ENCODE peak calls at places on chromosome 7, in six cellular contexts. One of them, this sample, is unnamed. For H3K36me3, H3K4me1 and H3K27me3, the result is how much of the 10 kb centered on the place peaks cover.

GRCh38 chr7:50470250-50471163 is 20.4 kb upstream of the FIGNL1 start:
- DNase-seq in psoas muscle: no peak
- DNase-seq in HAP-1: no peak
- DNase-seq in PC-3: no peak
- DNase-seq in prostate gland: no peak
- DNase-seq in GM23338: no peak
- DNase-seq in this sample: no peak

GRCh38 chr7:93409324-93409723 is 165.2 kb downstream of the CALCR start:
- DNase-seq in psoas muscle: no peak
- DNase-seq in HAP-1: no peak
- DNase-seq in PC-3: no peak
- DNase-seq in prostate gland: no peak
- DNase-seq in GM23338: no peak
- DNase-seq in this sample: no peak

GRCh38 chr7:139914306-139914747 is 85.3 kb downstream of the TBXAS1 start:
- DNase-seq in psoas muscle: no peak
- DNase-seq in HAP-1: no peak
- DNase-seq in PC-3: peak
- DNase-seq in prostate gland: no peak
- DNase-seq in GM23338: no peak
- DNase-seq in this sample: no peak

GRCh38 chr7:156896388-156897022 is 3.5 kb upstream of the LMBR1 start:
- DNase-seq in psoas muscle: no peak
- DNase-seq in HAP-1: no peak
- DNase-seq in PC-3: no peak
- DNase-seq in prostate gland: no peak
- DNase-seq in GM23338: no peak
- DNase-seq in this sample: no peak

GRCh38 chr7:18471476-18472160 is 23.9 kb upstream of the HDAC9 start:
- DNase-seq in psoas muscle: no peak
- DNase-seq in HAP-1: no peak
- DNase-seq in PC-3: no peak
- DNase-seq in prostate gland: no peak
- DNase-seq in GM23338: no peak
- DNase-seq in this sample: no peak

GRCh38 chr7:80230327-80230726 is 95.7 kb downstream of the GNAI1 start:
- DNase-seq in psoas muscle: no peak
- DNase-seq in HAP-1: no peak
- DNase-seq in PC-3: peak
- DNase-seq in prostate gland: no peak
- DNase-seq in GM23338: peak
- DNase-seq in this sample: no peak

GRCh38 chr7:13028036-13028730 is 340.8 kb downstream of the ARL4A start:
- DNase-seq in psoas muscle: no peak
- DNase-seq in HAP-1: no peak
- DNase-seq in PC-3: no peak
- DNase-seq in prostate gland: no peak
- DNase-seq in GM23338: no peak
- DNase-seq in this sample: no peak

GRCh38 chr7:150620061-150620460 is 12.1 kb downstream of the GIMAP6 start:
- DNase-seq in psoas muscle: no peak
- DNase-seq in HAP-1: no peak
- DNase-seq in PC-3: peak
- DNase-seq in prostate gland: no peak
- DNase-seq in GM23338: no peak
- DNase-seq in this sample: no peak

GRCh38 chr7:52431082-52431815 is 604.2 kb upstream of the POM121L12 start:
- DNase-seq in psoas muscle: no peak
- DNase-seq in HAP-1: no peak
- DNase-seq in PC-3: no peak
- DNase-seq in prostate gland: no peak
- DNase-seq in GM23338: no peak
- DNase-seq in this sample: no peak

GRCh38 chr7:468681-469590 is 50.7 kb downstream of the PDGFA start:
- DNase-seq in psoas muscle: peak
- DNase-seq in HAP-1: no peak
- DNase-seq in PC-3: no peak
- DNase-seq in prostate gland: no peak
- DNase-seq in GM23338: no peak
- DNase-seq in this sample: no peak

GRCh38 chr7:1829111-1829510 is 159.0 kb downstream of the ELFN1 start:
- DNase-seq in psoas muscle: peak
- DNase-seq in HAP-1: no peak
- DNase-seq in PC-3: no peak
- DNase-seq in prostate gland: no peak
- DNase-seq in GM23338: no peak
- DNase-seq in this sample: peak

GRCh38 chr7:28269700-28270361 is 89.2 kb upstream of the JAZF1 start:
- DNase-seq in psoas muscle: no peak
- DNase-seq in HAP-1: no peak
- DNase-seq in PC-3: no peak
- DNase-seq in prostate gland: no peak
- DNase-seq in GM23338: no peak
- DNase-seq in this sample: no peak

GRCh38 chr7:92655346-92655884 is 65.2 kb upstream of the FAM133B start:
- DNase-seq in psoas muscle: no peak
- DNase-seq in HAP-1: no peak
- DNase-seq in PC-3: no peak
- DNase-seq in prostate gland: no peak
- DNase-seq in GM23338: no peak
- DNase-seq in this sample: no peak

GRCh38 chr7:16989883-16990413 is 108.2 kb upstream of the AGR3 start:
- DNase-seq in psoas muscle: peak
- DNase-seq in HAP-1: no peak
- DNase-seq in PC-3: peak
- DNase-seq in prostate gland: peak
- DNase-seq in GM23338: no peak
- DNase-seq in this sample: peak

GRCh38 chr7:139422126-139422525 is 61.3 kb downstream of the KLRG2 start:
- DNase-seq in psoas muscle: no peak
- DNase-seq in HAP-1: no peak
- DNase-seq in PC-3: no peak
- DNase-seq in prostate gland: no peak
- DNase-seq in GM23338: no peak
- DNase-seq in this sample: no peak

GRCh38 chr7:39016609-39017008 is 38.9 kb downstream of the POU6F2 start:
- DNase-seq in psoas muscle: no peak
- DNase-seq in HAP-1: no peak
- DNase-seq in PC-3: peak
- DNase-seq in prostate gland: peak
- DNase-seq in GM23338: no peak
- DNase-seq in this sample: no peak

GRCh38 chr7:98238976-98239375 is 13.1 kb downstream of the TECPR1 start:
- DNase-seq in psoas muscle: peak
- DNase-seq in HAP-1: no peak
- DNase-seq in PC-3: no peak
- DNase-seq in prostate gland: no peak
- DNase-seq in GM23338: no peak
- DNase-seq in this sample: no peak
- H3K36me3 ChIP-seq in psoas muscle: under half
- H3K36me3 ChIP-seq in HAP-1: under half
- H3K36me3 ChIP-seq in PC-3: under half
- H3K36me3 ChIP-seq in prostate gland: under half
- H3K36me3 ChIP-seq in GM23338: under half
- H3K36me3 ChIP-seq in this sample: under half

GRCh38 chr7:151812967-151813366 is 63.9 kb downstream of the PRKAG2 start:
- DNase-seq in psoas muscle: no peak
- DNase-seq in HAP-1: no peak
- DNase-seq in PC-3: no peak
- DNase-seq in prostate gland: no peak
- DNase-seq in GM23338: no peak
- DNase-seq in this sample: no peak

GRCh38 chr7:151809864-151810170 is 67.1 kb downstream of the PRKAG2 start:
- DNase-seq in psoas muscle: peak
- DNase-seq in HAP-1: no peak
- DNase-seq in PC-3: no peak
- DNase-seq in prostate gland: no peak
- DNase-seq in GM23338: no peak
- DNase-seq in this sample: no peak

GRCh38 chr7:151808296-151809155 is 68.4 kb downstream of the PRKAG2 start:
- DNase-seq in psoas muscle: peak
- DNase-seq in HAP-1: no peak
- DNase-seq in PC-3: peak
- DNase-seq in prostate gland: no peak
- DNase-seq in GM23338: no peak
- DNase-seq in this sample: no peak

GRCh38 chr7:151809156-151809863 is 67.6 kb downstream of the PRKAG2 start:
- DNase-seq in psoas muscle: no peak
- DNase-seq in HAP-1: no peak
- DNase-seq in PC-3: no peak
- DNase-seq in prostate gland: no peak
- DNase-seq in GM23338: no peak
- DNase-seq in this sample: no peak

DNA sequence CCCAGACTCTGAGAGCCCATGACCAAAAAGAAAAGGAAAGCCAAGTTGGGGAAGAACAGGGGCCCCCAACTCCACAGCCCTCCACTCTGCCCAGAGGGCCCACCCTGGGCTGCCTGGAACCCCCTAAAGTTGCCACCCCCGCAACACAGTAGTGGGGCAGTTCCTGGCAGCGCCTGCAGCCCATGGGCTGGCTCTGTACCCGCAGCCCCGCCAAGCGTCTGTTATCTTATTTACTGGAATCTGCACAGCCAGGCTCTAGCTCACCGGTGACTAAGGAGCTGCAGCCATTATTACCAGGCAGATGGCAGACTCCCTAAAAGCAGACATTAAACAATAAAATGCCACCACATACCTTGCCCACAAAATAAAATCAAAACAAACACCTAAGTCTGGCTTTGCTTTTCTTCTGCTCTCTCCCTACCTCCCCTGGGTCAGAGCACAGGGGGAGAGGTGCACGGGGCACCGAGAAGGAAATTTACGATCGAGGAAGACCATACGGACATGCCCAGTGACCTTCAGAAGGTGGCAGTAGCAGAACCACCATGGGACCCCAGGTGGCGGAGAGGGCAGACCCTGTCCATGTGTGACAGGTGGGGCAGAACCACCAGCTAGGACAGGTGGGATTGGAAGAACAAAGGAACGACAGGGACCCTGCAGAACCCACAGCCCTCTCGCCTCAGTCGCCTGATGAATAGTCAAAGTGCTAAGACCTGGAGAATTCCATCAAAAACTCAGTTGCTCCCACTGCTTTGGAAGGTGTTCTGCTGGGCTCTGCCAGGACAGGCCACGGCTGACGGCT is 66.3 kb downstream of the PRKAG2 start:
- DNase-seq in psoas muscle: peak
- DNase-seq in HAP-1: no peak
- DNase-seq in PC-3: no peak
- DNase-seq in prostate gland: no peak
- DNase-seq in GM23338: no peak
- DNase-seq in this sample: no peak
- H3K4me1 ChIP-seq in psoas muscle: under half
- H3K4me1 ChIP-seq in HAP-1: under half
- H3K4me1 ChIP-seq in PC-3: under half
- H3K4me1 ChIP-seq in prostate gland: under half
- H3K4me1 ChIP-seq in GM23338: under half
- H3K4me1 ChIP-seq in this sample: under half

GRCh38 chr7:158321936-158322615 is 265.5 kb downstream of the PTPRN2 start:
- DNase-seq in psoas muscle: no peak
- DNase-seq in HAP-1: no peak
- DNase-seq in PC-3: no peak
- DNase-seq in prostate gland: no peak
- DNase-seq in GM23338: no peak
- DNase-seq in this sample: no peak
- H3K27me3 ChIP-seq in psoas muscle: under half
- H3K27me3 ChIP-seq in HAP-1: under half
- H3K27me3 ChIP-seq in PC-3: under half
- H3K27me3 ChIP-seq in prostate gland: under half
- H3K27me3 ChIP-seq in GM23338: under half
- H3K27me3 ChIP-seq in this sample: under half

GRCh38 chr7:154984601-154985188 is 18.2 kb downstream of the PAXIP1 start:
- DNase-seq in psoas muscle: no peak
- DNase-seq in HAP-1: no peak
- DNase-seq in PC-3: no peak
- DNase-seq in prostate gland: no peak
- DNase-seq in GM23338: no peak
- DNase-seq in this sample: no peak
- H3K36me3 ChIP-seq in psoas muscle: under half
- H3K36me3 ChIP-seq in HAP-1: under half
- H3K36me3 ChIP-seq in PC-3: under half
- H3K36me3 ChIP-seq in prostate gland: under half
- H3K36me3 ChIP-seq in GM23338: under half
- H3K36me3 ChIP-seq in this sample: under half

This sample was measured in testis.